ENCODE peak calls at places on chromosomes 13 and 19, in seven cellular contexts. U, Q, O, M, N, V and F are unnamed samples.
A peak's percentile ranks its signal among the peaks of the same experiment; 100 is the strongest.

GRCh38 chr19:45404557-45405434 is at the start of gene PPP1R13L:
- DNase-seq in U (no peak), O (peak; percentile 92), V (peak; percentile 76), N (peak; percentile 76), M (peak; percentile 87), Q (peak; percentile 32), F (peak; percentile 96)

GRCh38 chr19:19410553-19411550 is 5.4 kb downstream of the GATAD2A start:
- DNase-seq in Q (no peak), U (no peak), O (no peak), M (no peak), N (no peak), V (no peak), F (no peak)

GRCh38 chr19:54473071-54473941 is at the start of gene CDC42EP5:
- DNase-seq in U (no peak), O (peak; percentile 60), N (no peak), Q (no peak), M (no peak), V (peak; percentile 51), F (no peak)

GRCh38 chr19:28961772-28962500 is 251.0 kb downstream of the UQCRFS1 start:
- DNase-seq in Q (no peak), M (no peak), N (no peak), O (no peak), U (no peak), V (no peak), F (no peak)

GRCh38 chr13:82636119-82636518 is 1246.2 kb downstream of the SLITRK1 start:
- DNase-seq in Q (no peak), V (no peak), O (no peak), U (no peak), M (no peak), N (no peak), F (no peak)

GRCh38 chr19:38183227-38183914 is 40.7 kb downstream of the DPF1 start:
- DNase-seq in O (no peak), Q (no peak), V (peak; percentile 88), N (no peak), M (no peak), U (peak; percentile 27), F (no peak)

GRCh38 chr19:41811036-41811435 is 14.6 kb downstream of the CEACAM3 start:
- DNase-seq in U (no peak), M (no peak), V (no peak), N (no peak), O (no peak), Q (no peak), F (no peak)

GRCh38 chr19:46529622-46530451 is 34.2 kb upstream of the PNMA8B start:
- DNase-seq in N (peak; percentile 46), Q (no peak), M (peak; percentile 47), V (peak; percentile 75), U (no peak), O (peak; percentile 81), F (no peak)

GRCh38 chr13:40161008-40161694 is 505.3 kb downstream of the FOXO1 start:
- DNase-seq in M (no peak), U (no peak), N (no peak), O (no peak), V (no peak), Q (no peak), F (no peak)

GRCh38 chr19:46373573-46374359 is 26.9 kb downstream of the PPP5C start:
- DNase-seq in N (no peak), V (no peak), O (peak; percentile 80), U (peak; percentile 62), M (peak; percentile 52), Q (no peak), F (no peak)

GRCh38 chr19:492091-492531 is 4.2 kb upstream of the MADCAM1 start:
- DNase-seq in Q (no peak), N (no peak), U (no peak), V (peak; percentile 71), M (no peak), O (peak; percentile 69), F (no peak)

GRCh38 chr13:42272776-42273175 is 824 bp downstream of the AKAP11 start:
- DNase-seq in V (no peak), N (no peak), Q (no peak), O (no peak), M (no peak), U (no peak), F (no peak)

GRCh38 chr13:65555973-65556372 is 1674.2 kb downstream of the PCDH9 start:
- DNase-seq in Q (no peak), V (no peak), N (no peak), U (no peak), O (peak; percentile 52), M (no peak), F (no peak)

GRCh38 chr13:89361909-89362308 is 1690.7 kb downstream of the SLITRK5 start:
- DNase-seq in O (no peak), Q (no peak), N (no peak), M (no peak), U (no peak), V (no peak), F (no peak)

GRCh38 chr19:19214892-19215291 is 3.1 kb downstream of the NCAN start:
- DNase-seq in N (peak; percentile 30), M (peak; percentile 37), O (no peak), U (no peak), Q (no peak), V (peak; percentile 83), F (no peak)

GRCh38 chr13:21328201-21328600 is 130.9 kb downstream of the ZDHHC20 start:
- DNase-seq in O (no peak), Q (no peak), N (no peak), M (no peak), U (peak; percentile 53), V (no peak), F (no peak)

GRCh38 chr19:18362934-18363542 is 22.6 kb downstream of the PGPEP1 start:
- DNase-seq in U (no peak), M (no peak), O (no peak), N (peak; percentile 54), V (peak; percentile 5), Q (no peak), F (no peak)

GRCh38 chr19:31694761-31695160 is 345.5 kb upstream of the TSHZ3 start:
- DNase-seq in Q (no peak), M (no peak), N (no peak), O (no peak), U (no peak), V (no peak), F (no peak)

GRCh38 chr13:45851171-45851889 is at the start of gene SIAH3:
- DNase-seq in U (no peak), M (no peak), N (no peak), Q (no peak), O (peak; percentile 52), V (no peak), F (no peak)

GRCh38 chr13:25930655-25931054 is 121.2 kb downstream of the SHISA2 start:
- DNase-seq in V (no peak), U (no peak), O (peak; percentile 41), N (no peak), Q (no peak), M (no peak), F (no peak)

GRCh38 chr19:34094960-34095359 is 77.3 kb upstream of the LSM14A start:
- DNase-seq in O (no peak), U (no peak), Q (no peak), N (no peak), V (no peak), M (no peak), F (no peak)

GRCh38 chr13:57629391-57629804 is 2.1 kb upstream of the PCDH17 start:
- DNase-seq in U (no peak), M (no peak), O (peak; percentile 32), N (no peak), V (no peak), Q (no peak), F (no peak)

GRCh38 chr13:110485604-110486003 is 75.9 kb downstream of the RAB20 start:
- DNase-seq in M (no peak), V (no peak), Q (no peak), N (peak; percentile 91), U (peak; percentile 92), O (no peak), F (no peak)
- TF ChIP-seq JUND in M (no peak), V (no peak), Q (no peak), N (no peak), U (peak; percentile 52), O (no peak), F (no peak)

GRCh38 chr19:35429698-35430097 is 18.4 kb upstream of the FFAR2 start:
- DNase-seq in U (no peak), Q (no peak), V (peak; percentile 52), M (no peak), N (no peak), O (no peak), F (no peak)
- TF ChIP-seq JUND in U (no peak), Q (no peak), V (no peak), M (no peak), N (no peak), O (no peak), F (no peak)

GRCh38 chr13:32378012-32378411 is 49.9 kb downstream of the N4BP2L1 start:
- DNase-seq in N (no peak), M (no peak), O (no peak), V (no peak), Q (no peak), U (no peak), F (no peak)

GRCh38 chr13:32385369-32385768 is 42.6 kb downstream of the N4BP2L1 start:
- DNase-seq in V (no peak), U (no peak), O (no peak), Q (no peak), M (no peak), N (no peak), F (no peak)

GRCh38 chr13:32383836-32384618 is 43.9 kb downstream of the N4BP2L1 start:
- DNase-seq in M (no peak), O (no peak), Q (no peak), U (no peak), V (no peak), N (no peak), F (no peak)

GRCh38 chr13:32384702-32385101 is 43.2 kb downstream of the N4BP2L1 start:
- DNase-seq in M (no peak), U (no peak), Q (no peak), V (no peak), N (no peak), O (no peak), F (no peak)

GRCh38 chr13:32381539-32381938 is 46.4 kb downstream of the N4BP2L1 start:
- DNase-seq in U (peak; percentile 3), V (no peak), M (no peak), O (peak; percentile 9), Q (no peak), N (peak; percentile 49), F (peak; percentile 2)
- TF ChIP-seq JUND in U (no peak), V (no peak), M (no peak), O (no peak), Q (no peak), N (no peak), F (no peak)

DNA sequence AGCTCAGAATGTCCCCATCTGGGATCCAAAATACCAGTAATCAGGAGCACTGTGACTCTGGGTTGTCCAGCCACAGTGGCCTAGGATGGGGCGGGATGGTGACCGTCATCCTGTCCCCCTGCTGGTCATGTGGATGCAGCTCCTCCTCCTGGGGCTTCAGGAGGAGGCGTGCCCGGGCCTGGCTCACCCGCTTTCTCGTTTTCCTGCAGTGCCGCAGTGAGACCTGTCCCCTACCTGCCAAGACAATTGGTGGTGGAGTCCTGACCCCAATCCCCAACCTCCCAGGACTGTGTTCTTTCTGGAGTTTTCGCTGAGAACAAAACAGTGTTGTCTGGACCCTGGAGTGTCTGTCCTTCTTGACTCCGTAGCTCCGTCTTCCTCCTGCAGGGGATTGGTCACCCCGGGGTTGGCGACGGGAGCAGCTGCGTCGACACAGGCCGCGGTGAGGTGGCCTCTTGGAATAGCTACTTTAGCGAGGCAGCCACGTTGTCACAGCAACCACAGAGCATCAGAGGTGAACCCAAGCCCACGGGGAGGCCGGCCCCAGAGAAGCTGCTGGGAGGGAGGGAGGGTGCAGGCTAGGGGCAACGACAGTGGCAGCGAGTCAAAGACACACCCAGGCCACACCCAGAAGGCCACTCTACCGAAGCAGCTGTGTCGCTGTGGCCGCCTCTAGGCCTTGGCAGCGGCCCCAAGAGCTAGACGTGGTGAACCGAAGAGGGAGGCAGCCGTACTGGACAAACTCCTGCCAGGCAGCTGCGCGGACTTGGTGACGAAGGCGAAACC is 10.1 kb upstream of the EMC10 start:
- DNase-seq in V (peak; percentile 78), Q (no peak), U (no peak), O (peak; percentile 81), M (no peak), N (peak; percentile 34), F (peak; percentile 42)
- TF ChIP-seq JUND in V (no peak), Q (no peak), U (no peak), O (no peak), M (no peak), N (no peak), F (no peak)